ENCODE peak calls at places on chromosomes 5 and 9, in five cellular contexts. F is HS-5; R is islet precursor cell; X is activated CD4-positive, alpha-beta T cell treated with anti-CD3 and anti-CD28 coated beads for 4 hours; W is neural crest cell. N is an unnamed sample.

GRCh38 chr9:132023409-132024180 is 56.1 kb downstream of the MED27 start:
- DNase-seq in W (no peak), F (no peak), R (no peak), X (no peak), N (no peak)

GRCh38 chr5:142531977-142532376 is 153.9 kb downstream of the FGF1 start:
- DNase-seq in F (no peak), W (no peak), R (no peak), X (no peak), N (no peak)

GRCh38 chr9:92242115-92242778 is 51.2 kb downstream of the IARS1 start:
- DNase-seq in F (no peak), X (no peak), R (no peak), W (peak), N (no peak)

GRCh38 chr9:126063326-126063725 is 263.3 kb upstream of the MVB12B start:
- DNase-seq in X (no peak), F (no peak), R (no peak), W (no peak), N (no peak)

GRCh38 chr5:1827410-1828397 is 26.5 kb downstream of the NDUFS6 start:
- DNase-seq in W (no peak), R (peak), X (no peak), F (no peak), N (no peak)

GRCh38 chr9:124149992-124150391 is 107.8 kb upstream of the NEK6 start:
- DNase-seq in W (no peak), R (peak), F (no peak), X (no peak), N (no peak)

GRCh38 chr5:157994906-157995519 is 136.1 kb upstream of the CLINT1 start:
- DNase-seq in R (peak), X (peak), F (no peak), W (peak), N (no peak)

GRCh38 chr5:148909766-148910165 is 83.4 kb downstream of the ADRB2 start:
- DNase-seq in W (no peak), F (no peak), X (no peak), R (no peak), N (no peak)

GRCh38 chr5:157987259-157987658 is 128.3 kb upstream of the CLINT1 start:
- DNase-seq in R (no peak), W (no peak), F (no peak), X (no peak), N (no peak)

GRCh38 chr9:132632426-132632825 is 37.4 kb downstream of the DDX31 start:
- DNase-seq in R (no peak), W (no peak), F (no peak), X (no peak), N (no peak)

GRCh38 chr5:153974131-153974812 is 64.4 kb downstream of the FAM114A2 start:
- DNase-seq in R (peak), F (no peak), W (peak), X (no peak), N (no peak)

GRCh38 chr9:116806075-116806474 is 119.0 kb downstream of the TRIM32 start:
- DNase-seq in F (no peak), R (no peak), X (no peak), W (peak), N (no peak)

GRCh38 chr5:139747583-139748504 is 47.8 kb upstream of the PSD2 start:
- DNase-seq in W (peak), F (no peak), R (peak), X (peak), N (no peak)

GRCh38 chr9:90002299-90003045 is 397.7 kb downstream of the GADD45G start:
- DNase-seq in W (no peak), R (no peak), F (no peak), X (no peak), N (no peak)

GRCh38 chr9:6502399-6502798 is 89.4 kb downstream of the UHRF2 start:
- DNase-seq in R (no peak), W (no peak), F (no peak), X (no peak), N (no peak)

GRCh38 chr9:95506438-95506691 is 10.4 kb downstream of the PTCH1 start:
- DNase-seq in R (peak), W (no peak), F (no peak), X (peak), N (no peak)

GRCh38 chr9:134502261-134503211 is 139.1 kb upstream of the COL5A1 start:
- DNase-seq in W (no peak), X (no peak), R (peak), F (peak), N (peak)